ENCODE peak calls at places on chromosomes 12 and 14, in six cellular contexts. P, V, Z, I, M and K are unnamed samples.

GRCh38 chr12:50787618-50788017 is 23.7 kb downstream of the ATF1 start:
- DNase-seq in P (no peak), V (no peak), Z (no peak), I (no peak), M (no peak), K (no peak)

GRCh38 chr14:102280376-102280962 is 24.5 kb downstream of the MOK start:
- DNase-seq in P (no peak), V (peak), Z (no peak), I (peak), M (no peak), K (no peak)

GRCh38 chr14:20460458-20461229 is 590 bp downstream of the PIP4P1 start:
- DNase-seq in P (peak), V (no peak), Z (peak), I (no peak), M (peak), K (no peak)

GRCh38 chr12:64737539-64737938 is 21.7 kb downstream of the GNS start:
- DNase-seq in P (peak), V (no peak), Z (peak), I (no peak), M (no peak), K (no peak)

GRCh38 chr14:68033533-68033932 is 214.0 kb downstream of the RAD51B start:
- DNase-seq in P (no peak), V (no peak), Z (no peak), I (no peak), M (no peak), K (no peak)

GRCh38 chr12:52085682-52086180 is 6.2 kb downstream of the SMIM41 start:
- DNase-seq in P (no peak), V (no peak), Z (no peak), I (no peak), M (no peak), K (no peak)

GRCh38 chr12:63978519-63978918 is 134.0 kb downstream of the SRGAP1 start:
- DNase-seq in P (no peak), V (peak), Z (no peak), I (peak), M (no peak), K (no peak)

GRCh38 chr12:109725321-109726105 is 11.9 kb downstream of the FAM222A start:
- DNase-seq in P (no peak), V (no peak), Z (peak), I (no peak), M (no peak), K (peak)

GRCh38 chr12:18811268-18811667 is 73.3 kb downstream of the CAPZA3 start:
- DNase-seq in P (no peak), V (no peak), Z (no peak), I (peak), M (no peak), K (no peak)

GRCh38 chr12:69553626-69554248 is 31.5 kb upstream of the CCT2 start:
- DNase-seq in P (no peak), V (no peak), Z (peak), I (peak), M (no peak), K (peak)

GRCh38 chr12:121391619-121392324 is 8.1 kb upstream of the RNF34 start:
- DNase-seq in P (peak), V (no peak), Z (no peak), I (peak), M (no peak), K (peak)

GRCh38 chr12:55718020-55718419 is 2.2 kb upstream of the RDH5 start:
- DNase-seq in P (no peak), V (no peak), Z (no peak), I (no peak), M (no peak), K (no peak)

GRCh38 chr12:54411398-54412241 is 7.4 kb downstream of the ITGA5 start:
- DNase-seq in P (no peak), V (peak), Z (no peak), I (peak), M (peak), K (no peak)

GRCh38 chr12:132246997-132247717 is 82.2 kb downstream of the GALNT9 start:
- DNase-seq in P (no peak), V (no peak), Z (no peak), I (no peak), M (no peak), K (no peak)

GRCh38 chr12:77813558-77813957 is 17.1 kb upstream of the NAV3 start:
- DNase-seq in P (no peak), V (no peak), Z (no peak), I (no peak), M (no peak), K (no peak)

GRCh38 chr12:13534645-13535398 is 338.3 kb downstream of the EMP1 start:
- DNase-seq in P (peak), V (peak), Z (peak), I (peak), M (peak), K (peak)

GRCh38 chr12:92861381-92861780 is 67.7 kb downstream of the EEA1 start:
- DNase-seq in P (no peak), V (no peak), Z (no peak), I (peak), M (no peak), K (no peak)

GRCh38 chr14:33525626-33526025 is 425.2 kb downstream of the EGLN3 start:
- DNase-seq in P (no peak), V (no peak), Z (no peak), I (peak), M (no peak), K (no peak)

GRCh38 chr12:89384050-89384749 is 31.9 kb upstream of the DUSP6 start:
- DNase-seq in P (no peak), V (no peak), Z (peak), I (peak), M (no peak), K (peak)

GRCh38 chr14:101445278-101445677 is 116.0 kb upstream of the DIO3 start:
- DNase-seq in P (no peak), V (no peak), Z (no peak), I (no peak), M (no peak), K (no peak)

GRCh38 chr14:105475269-105475915 is 771 bp downstream of the CRIP2 start:
- DNase-seq in P (no peak), V (no peak), Z (peak), I (peak), M (no peak), K (no peak)

GRCh38 chr12:3122841-3123678 is 45.9 kb downstream of the TSPAN9 start:
- DNase-seq in P (no peak), V (no peak), Z (peak), I (peak), M (no peak), K (no peak)

GRCh38 chr12:56007148-56007891 is 10.2 kb downstream of the SUOX start:
- DNase-seq in P (peak), V (peak), Z (peak), I (peak), M (peak), K (peak)

GRCh38 chr12:108918960-108919642 is 39.2 kb downstream of the DAO start:
- DNase-seq in P (no peak), V (no peak), Z (no peak), I (no peak), M (no peak), K (no peak)

GRCh38 chr12:82793882-82794281 is 107.2 kb downstream of the TMTC2 start:
- DNase-seq in P (no peak), V (no peak), Z (no peak), I (no peak), M (no peak), K (no peak)

GRCh38 chr14:70045715-70046535 is 142.8 kb downstream of the SLC8A3 start:
- DNase-seq in P (no peak), V (peak), Z (peak), I (peak), M (no peak), K (peak)